ENCODE peak calls at places on chromosome 6, in eight cellular contexts. O, J, U, R, P, F, H and N are unnamed samples.

GRCh38 chr6:11144393-11144829 is 32.9 kb upstream of the ERVFRD-1 start:
- DNase-seq in R (peak), H (peak), P (peak), U (peak), O (peak), F (peak), J (peak), N (peak)

GRCh38 chr6:17709476-17709875 is 2.8 kb upstream of the NUP153 start:
- DNase-seq in H (no peak), U (no peak), R (no peak), F (no peak), P (no peak), J (no peak), O (no peak), N (no peak)

GRCh38 chr6:137277971-137278602 is 58.9 kb upstream of the IFNGR1 start:
- DNase-seq in P (no peak), F (no peak), O (peak), U (peak), H (no peak), J (no peak), R (no peak), N (no peak)

GRCh38 chr6:158807515-158808441 is 11.4 kb downstream of the EZR start:
- DNase-seq in R (no peak), U (no peak), O (no peak), J (no peak), F (no peak), P (no peak), H (no peak), N (no peak)

GRCh38 chr6:159633196-159633595 is 59.8 kb downstream of the SOD2 start:
- DNase-seq in P (no peak), F (peak), R (peak), H (no peak), U (peak), O (peak), J (no peak), N (peak)

GRCh38 chr6:21931641-21932335 is 338.2 kb downstream of the SOX4 start:
- DNase-seq in P (no peak), J (no peak), F (no peak), O (no peak), R (no peak), U (peak), H (no peak), N (no peak)

GRCh38 chr6:19301980-19302379 is 535.2 kb upstream of the ID4 start:
- DNase-seq in R (no peak), U (peak), J (no peak), F (no peak), P (no peak), H (no peak), O (no peak), N (no peak)

GRCh38 chr6:105851181-105851580 is 235.0 kb upstream of the PRDM1 start:
- DNase-seq in R (no peak), F (no peak), O (no peak), H (no peak), U (peak), P (no peak), J (no peak), N (no peak)

GRCh38 chr6:117906905-117907599 is at the start of gene SLC35F1:
- DNase-seq in J (no peak), H (peak), U (peak), O (peak), P (no peak), R (peak), F (peak), N (peak)

GRCh38 chr6:4707011-4707410 is 69.2 kb upstream of the CDYL start:
- DNase-seq in J (no peak), F (no peak), H (no peak), U (no peak), R (no peak), P (no peak), O (no peak), N (no peak)

GRCh38 chr6:18613511-18613910 is 226.4 kb downstream of the RNF144B start:
- DNase-seq in R (no peak), H (no peak), O (no peak), J (no peak), U (no peak), P (no peak), F (no peak), N (no peak)

GRCh38 chr6:152642578-152643375 is 5.6 kb upstream of the SYNE1 start:
- DNase-seq in H (peak), F (peak), U (peak), J (peak), R (peak), P (no peak), O (peak), N (peak)

GRCh38 chr6:167157414-167157813 is 366 bp downstream of the GPR31 start:
- DNase-seq in P (no peak), J (no peak), O (no peak), U (no peak), H (no peak), R (no peak), F (no peak), N (no peak)

GRCh38 chr6:113447088-113447831 is 409.9 kb upstream of the MARCKS start:
- DNase-seq in U (peak), H (no peak), F (no peak), R (no peak), J (no peak), P (no peak), O (no peak), N (peak)

GRCh38 chr6:22145294-22145693 is 151.5 kb downstream of the PRL start:
- DNase-seq in F (no peak), R (no peak), O (no peak), U (no peak), J (no peak), H (no peak), P (no peak), N (no peak)

GRCh38 chr6:15914553-15914952 is 214.3 kb upstream of the MYLIP start:
- DNase-seq in F (no peak), R (no peak), J (no peak), H (no peak), U (no peak), O (no peak), P (peak), N (no peak)

GRCh38 chr6:156437084-156437879 is 339.9 kb upstream of the ARID1B start:
- DNase-seq in F (no peak), H (no peak), O (no peak), P (no peak), U (no peak), R (no peak), J (no peak), N (no peak)

GRCh38 chr6:105388392-105388791 is 14.5 kb downstream of the PREP start:
- DNase-seq in U (no peak), P (no peak), O (no peak), F (no peak), R (no peak), J (no peak), H (no peak), N (no peak)

GRCh38 chr6:100920028-100920427 is 38.9 kb upstream of the ASCC3 start:
- DNase-seq in O (no peak), H (no peak), P (no peak), R (no peak), U (no peak), F (no peak), J (no peak), N (no peak)

GRCh38 chr6:154039231-154039842 is at the start of gene OPRM1:
- DNase-seq in U (peak), R (peak), O (no peak), J (no peak), P (peak), F (no peak), H (peak), N (peak)